ENCODE peak calls at places on chromosomes 12 and 14, in five cellular contexts. T, Z, W, B and K are unnamed samples.

GRCh38 chr12:46357438-46358324 is 14.9 kb downstream of the SLC38A2 start:
- DNase-seq in T (no peak), Z (no peak), B (no peak), W (no peak), K (no peak)

GRCh38 chr12:2606186-2606910 is 188.4 kb upstream of the FKBP4 start:
- DNase-seq in Z (no peak), W (no peak), B (no peak), T (no peak), K (no peak)

GRCh38 chr12:123032736-123033391 is 52.4 kb downstream of the ARL6IP4 start:
- DNase-seq in T (no peak), W (no peak), Z (no peak), B (no peak), K (no peak)

GRCh38 chr12:6462234-6462995 is 8.1 kb downstream of the VAMP1 start:
- DNase-seq in W (no peak), Z (no peak), T (no peak), B (no peak), K (no peak)

GRCh38 chr12:4440187-4440941 is 5.3 kb downstream of the FGF6 start:
- DNase-seq in Z (no peak), W (no peak), T (no peak), B (no peak), K (no peak)

GRCh38 chr12:52350021-52350620 is 17.2 kb downstream of the KRT85 start:
- DNase-seq in T (no peak), W (no peak), Z (no peak), B (no peak), K (no peak)

GRCh38 chr12:111858778-111859177 is 16.8 kb downstream of the MAPKAPK5 start:
- DNase-seq in B (no peak), Z (no peak), W (no peak), T (no peak), K (no peak)

GRCh38 chr12:121789233-121789781 is 4.2 kb downstream of the RHOF start:
- DNase-seq in T (no peak), Z (no peak), W (no peak), B (no peak), K (no peak)

GRCh38 chr14:100554082-100554677 is 33.0 kb downstream of the BEGAIN start:
- DNase-seq in B (peak), T (no peak), W (no peak), Z (peak), K (peak)

GRCh38 chr12:57899010-57899662 is 42.2 kb upstream of the ATP23 start:
- DNase-seq in Z (no peak), W (no peak), T (peak), B (no peak), K (no peak)

GRCh38 chr12:30827406-30828055 is 72.8 kb upstream of the CAPRIN2 start:
- DNase-seq in W (no peak), Z (no peak), B (no peak), T (no peak), K (no peak)

GRCh38 chr12:49703647-49704137 is 3.5 kb downstream of the FMNL3 start:
- DNase-seq in B (no peak), W (no peak), Z (no peak), T (no peak), K (peak)